ENCODE peak calls at places on chromosomes 5 and 9, in five cellular contexts. One of them, this sample, is unnamed.

GRCh38 chr5:16508730-16509531 is 43.3 kb upstream of the ZNF622 start:
- DNase-seq in A549: peak
- DNase-seq in right atrium auricular region: peak
- DNase-seq in pancreas: peak
- DNase-seq in colonic mucosa: peak
- DNase-seq in this sample: peak

GRCh38 chr9:127448112-127448805 is 2.9 kb downstream of the RPL12 start:
- DNase-seq in colonic mucosa: no peak
- DNase-seq in right atrium auricular region: no peak
- DNase-seq in A549: no peak
- DNase-seq in pancreas: no peak
- DNase-seq in this sample: no peak

GRCh38 chr5:33363537-33363936 is 77.2 kb upstream of the TARS1 start:
- DNase-seq in colonic mucosa: no peak
- DNase-seq in right atrium auricular region: no peak
- DNase-seq in pancreas: no peak
- DNase-seq in A549: no peak
- DNase-seq in this sample: no peak

GRCh38 chr5:56145106-56145505 is 88.0 kb downstream of the ANKRD55 start:
- DNase-seq in pancreas: no peak
- DNase-seq in right atrium auricular region: no peak
- DNase-seq in A549: no peak
- DNase-seq in colonic mucosa: no peak
- DNase-seq in this sample: no peak

GRCh38 chr5:123951204-123951977 is 439.4 kb downstream of the CSNK1G3 start:
- DNase-seq in right atrium auricular region: no peak
- DNase-seq in colonic mucosa: no peak
- DNase-seq in A549: peak
- DNase-seq in pancreas: no peak
- DNase-seq in this sample: peak

GRCh38 chr5:136190904-136191303 is 2.1 kb downstream of the SMIM32 start:
- DNase-seq in pancreas: no peak
- DNase-seq in right atrium auricular region: no peak
- DNase-seq in colonic mucosa: no peak
- DNase-seq in A549: no peak
- DNase-seq in this sample: no peak

GRCh38 chr5:170404398-170404797 is 15.2 kb upstream of the KCNMB1 start:
- DNase-seq in right atrium auricular region: no peak
- DNase-seq in pancreas: no peak
- DNase-seq in A549: no peak
- DNase-seq in colonic mucosa: no peak
- DNase-seq in this sample: no peak

GRCh38 chr5:175246242-175246891 is 197.6 kb downstream of the DRD1 start:
- DNase-seq in colonic mucosa: peak
- DNase-seq in A549: peak
- DNase-seq in right atrium auricular region: no peak
- DNase-seq in pancreas: no peak
- DNase-seq in this sample: no peak

GRCh38 chr9:93962041-93962440 is 6.9 kb upstream of the BARX1 start:
- DNase-seq in colonic mucosa: no peak
- DNase-seq in pancreas: no peak
- DNase-seq in right atrium auricular region: no peak
- DNase-seq in A549: no peak
- DNase-seq in this sample: no peak

GRCh38 chr5:31999470-31999869 is 174.6 kb downstream of the GOLPH3 start:
- DNase-seq in right atrium auricular region: no peak
- DNase-seq in A549: no peak
- DNase-seq in pancreas: no peak
- DNase-seq in colonic mucosa: no peak
- DNase-seq in this sample: no peak

GRCh38 chr9:89712285-89712684 is 107.5 kb downstream of the GADD45G start:
- DNase-seq in A549: no peak
- DNase-seq in pancreas: no peak
- DNase-seq in colonic mucosa: no peak
- DNase-seq in right atrium auricular region: no peak
- DNase-seq in this sample: no peak

GRCh38 chr5:57303985-57304384 is 130.1 kb downstream of the GPBP1 start:
- DNase-seq in right atrium auricular region: no peak
- DNase-seq in pancreas: no peak
- DNase-seq in A549: peak
- DNase-seq in colonic mucosa: no peak
- DNase-seq in this sample: peak

GRCh38 chr5:57299945-57300344 is 126.1 kb downstream of the GPBP1 start:
- DNase-seq in A549: no peak
- DNase-seq in right atrium auricular region: no peak
- DNase-seq in pancreas: no peak
- DNase-seq in colonic mucosa: no peak
- DNase-seq in this sample: no peak

GRCh38 chr5:57304931-57305330 is 131.1 kb downstream of the GPBP1 start:
- DNase-seq in pancreas: no peak
- DNase-seq in right atrium auricular region: no peak
- DNase-seq in colonic mucosa: no peak
- DNase-seq in A549: no peak
- DNase-seq in this sample: no peak

GRCh38 chr5:57302643-57303042 is 128.8 kb downstream of the GPBP1 start:
- DNase-seq in colonic mucosa: no peak
- DNase-seq in A549: no peak
- DNase-seq in right atrium auricular region: no peak
- DNase-seq in pancreas: no peak
- DNase-seq in this sample: no peak

DNA sequence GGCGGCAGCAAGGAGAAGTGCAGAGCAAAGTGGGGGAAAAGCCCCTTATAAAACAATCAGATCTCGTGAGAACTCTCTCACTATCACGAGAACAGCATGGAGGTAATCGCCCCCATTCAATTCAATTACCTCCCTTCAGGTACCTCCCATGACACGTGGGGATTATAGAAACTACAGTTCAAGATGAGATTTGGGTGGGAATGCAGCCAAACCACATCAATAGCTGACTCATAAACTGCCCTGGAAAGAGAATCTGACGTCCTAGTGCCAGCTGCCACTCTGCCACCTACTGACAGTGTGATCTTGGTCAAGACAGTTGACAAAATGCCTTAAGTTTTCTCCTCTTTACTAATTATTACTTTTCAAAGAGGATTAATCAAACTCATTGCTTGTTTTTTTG is 128.3 kb downstream of the GPBP1 start:
- DNase-seq in right atrium auricular region: no peak
- DNase-seq in colonic mucosa: peak
- DNase-seq in A549: peak
- DNase-seq in pancreas: no peak
- DNase-seq in this sample: peak
- TF ChIP-seq CTCF in right atrium auricular region: no peak
- TF ChIP-seq CTCF in colonic mucosa: no peak
- TF ChIP-seq CTCF in A549: peak
- TF ChIP-seq CTCF in pancreas: no peak
- TF ChIP-seq CTCF in this sample: no peak

DNA sequence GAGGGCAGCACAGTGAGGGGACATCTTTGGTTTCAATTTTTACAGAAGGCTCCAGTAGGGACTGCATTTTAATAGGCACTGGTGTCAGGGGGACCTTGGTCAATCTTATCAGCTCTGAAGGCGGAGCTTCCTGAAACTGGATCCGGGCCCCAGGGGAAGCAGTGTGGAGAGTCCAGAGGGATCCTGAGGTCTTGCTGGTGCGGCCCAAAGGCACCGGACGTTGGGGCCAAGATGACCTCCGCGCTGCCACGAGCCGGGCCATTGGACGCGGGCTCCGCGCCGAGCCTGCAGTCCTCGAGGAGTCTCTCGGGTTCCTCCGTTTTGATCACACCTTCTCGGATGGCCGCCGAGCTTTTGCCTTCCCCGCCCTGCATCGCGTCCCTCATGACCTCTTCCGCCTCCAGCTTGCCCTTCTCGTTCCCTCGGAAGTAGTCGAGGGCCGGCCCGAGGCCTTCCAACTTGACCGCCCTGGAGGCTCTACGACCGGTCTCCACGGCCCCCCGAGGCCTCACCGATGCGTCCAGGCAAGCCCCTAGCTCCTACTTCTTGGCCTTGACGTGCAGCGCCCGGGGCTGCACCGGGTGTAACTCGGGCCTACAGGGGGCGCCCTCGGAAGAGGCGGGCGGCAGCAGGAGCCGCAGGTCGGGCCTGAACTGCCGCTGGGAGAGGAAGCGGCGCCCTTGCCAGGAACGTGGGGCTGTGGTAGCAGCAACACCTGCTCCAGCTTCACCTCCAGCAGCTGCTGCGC is 18.8 kb downstream of the C5orf52 start:
- DNase-seq in A549: no peak
- DNase-seq in colonic mucosa: no peak
- DNase-seq in right atrium auricular region: peak
- DNase-seq in pancreas: no peak
- DNase-seq in this sample: no peak
- TF ChIP-seq CTCF in A549: no peak
- TF ChIP-seq CTCF in colonic mucosa: no peak
- TF ChIP-seq CTCF in right atrium auricular region: no peak
- TF ChIP-seq CTCF in pancreas: no peak
- TF ChIP-seq CTCF in this sample: peak

DNA sequence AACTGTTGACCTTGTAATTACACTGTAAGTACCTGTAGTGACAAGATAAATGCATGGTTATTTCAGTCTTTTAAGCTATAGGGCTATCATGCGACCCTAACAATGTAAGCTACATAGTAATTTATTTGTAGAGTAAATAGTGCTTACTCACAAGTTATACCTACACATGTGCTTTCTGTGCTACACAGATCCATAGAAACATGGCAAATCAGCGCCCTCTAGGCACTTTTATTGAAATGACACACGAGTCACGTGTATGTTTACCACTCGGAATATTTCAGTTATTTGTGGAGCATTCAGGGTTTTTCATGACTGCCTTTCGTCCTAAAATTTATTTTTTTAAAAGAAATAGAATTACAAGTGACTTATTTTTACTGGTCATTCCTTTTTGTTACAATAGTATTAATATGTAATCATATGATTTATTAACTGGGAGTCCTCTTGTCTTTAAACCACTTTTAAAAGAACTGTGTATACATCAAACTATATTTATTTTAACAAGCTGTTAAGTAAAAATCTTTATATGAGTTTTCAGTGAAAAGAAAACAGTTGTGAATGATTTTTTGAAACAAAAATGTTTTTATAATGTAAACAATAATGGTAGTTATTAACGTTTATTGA is 1242.3 kb upstream of the WWC1 start:
- DNase-seq in pancreas: no peak
- DNase-seq in right atrium auricular region: no peak
- DNase-seq in colonic mucosa: peak
- DNase-seq in A549: peak
- DNase-seq in this sample: peak
- TF ChIP-seq CTCF in pancreas: peak
- TF ChIP-seq CTCF in right atrium auricular region: no peak
- TF ChIP-seq CTCF in colonic mucosa: peak
- TF ChIP-seq CTCF in A549: peak
- TF ChIP-seq CTCF in this sample: peak

DNA sequence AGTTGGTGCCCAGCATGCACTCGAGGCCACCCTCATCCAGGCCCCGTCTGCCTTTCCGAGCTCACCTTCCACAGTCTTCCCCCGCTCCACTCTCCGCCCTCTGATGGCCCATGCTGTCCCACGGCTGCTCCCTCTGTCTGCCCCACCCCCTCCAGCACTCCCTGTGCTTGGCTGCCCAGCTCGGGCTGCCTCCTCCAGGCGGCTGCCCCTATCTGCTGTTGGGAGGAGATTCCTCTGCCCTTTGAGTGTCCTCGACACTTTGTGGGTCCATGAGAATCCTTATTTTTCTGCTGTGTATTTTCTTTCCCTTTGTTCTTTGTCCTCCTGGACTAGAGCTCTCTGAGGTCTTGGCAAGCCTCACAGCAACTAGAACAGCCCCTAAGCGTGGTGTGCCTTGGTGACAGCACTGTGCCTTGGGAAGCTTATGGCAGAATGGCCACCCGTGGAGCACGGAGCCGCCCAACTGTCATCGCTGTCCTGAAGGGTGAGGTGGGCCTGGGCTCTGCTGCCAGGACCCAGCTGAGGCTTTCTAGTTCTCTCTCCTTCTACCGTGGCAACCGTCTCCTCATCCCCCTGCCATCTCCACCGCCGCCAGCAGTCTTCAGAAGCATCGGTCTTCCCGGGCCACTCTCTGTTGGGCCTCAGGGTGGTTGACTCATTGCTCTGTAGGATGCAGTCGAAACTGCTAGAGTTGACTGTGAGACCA is 5.2 kb downstream of the NTMT1 start:
- DNase-seq in pancreas: no peak
- DNase-seq in colonic mucosa: no peak
- DNase-seq in A549: no peak
- DNase-seq in right atrium auricular region: no peak
- DNase-seq in this sample: no peak
- TF ChIP-seq CTCF in pancreas: no peak
- TF ChIP-seq CTCF in colonic mucosa: no peak
- TF ChIP-seq CTCF in A549: no peak
- TF ChIP-seq CTCF in right atrium auricular region: no peak
- TF ChIP-seq CTCF in this sample: no peak

GRCh38 chr5:115169392-115170127 is at the start of gene TRIM36:
- DNase-seq in right atrium auricular region: peak
- DNase-seq in pancreas: peak
- DNase-seq in A549: peak
- DNase-seq in colonic mucosa: peak
- DNase-seq in this sample: peak
- TF ChIP-seq CTCF in right atrium auricular region: no peak
- TF ChIP-seq CTCF in pancreas: no peak
- TF ChIP-seq CTCF in A549: no peak
- TF ChIP-seq CTCF in colonic mucosa: no peak
- TF ChIP-seq CTCF in this sample: no peak

DNA sequence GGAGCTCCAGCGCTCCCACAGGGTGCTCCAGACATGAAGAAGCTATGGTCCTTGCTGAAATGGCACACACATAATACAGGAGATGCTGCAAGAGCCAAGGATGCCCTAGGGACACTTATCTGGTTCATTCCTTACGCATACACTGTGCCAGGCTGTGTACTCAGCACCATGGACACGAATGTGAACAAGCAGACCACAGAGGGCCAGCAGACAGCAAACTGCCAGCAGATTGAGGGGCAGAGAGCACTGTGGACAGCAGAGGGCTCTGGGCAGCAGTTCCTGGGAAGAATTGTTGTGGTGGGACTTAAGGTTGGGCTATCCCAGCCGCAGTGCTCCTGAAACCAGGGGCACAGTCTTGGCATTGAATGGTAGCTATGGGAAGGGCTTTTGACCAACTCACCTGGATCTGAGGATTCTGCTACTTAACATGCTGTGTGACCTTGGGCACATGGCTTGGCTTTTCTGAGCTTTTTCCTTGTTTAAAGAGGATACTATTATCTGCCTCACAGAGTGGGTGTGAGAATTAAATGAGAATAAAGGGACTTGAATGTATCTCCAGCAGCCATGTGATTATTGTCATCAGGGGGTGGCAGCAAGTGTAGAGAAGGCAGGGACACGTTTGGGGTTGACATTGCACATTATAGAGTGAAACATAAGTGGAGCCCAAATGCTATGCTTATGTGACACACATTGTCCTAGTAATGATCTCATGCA is 30.0 kb downstream of the PPARGC1B start:
- DNase-seq in pancreas: no peak
- DNase-seq in colonic mucosa: no peak
- DNase-seq in right atrium auricular region: no peak
- DNase-seq in A549: no peak
- DNase-seq in this sample: no peak
- TF ChIP-seq CTCF in pancreas: no peak
- TF ChIP-seq CTCF in colonic mucosa: no peak
- TF ChIP-seq CTCF in right atrium auricular region: no peak
- TF ChIP-seq CTCF in A549: no peak
- TF ChIP-seq CTCF in this sample: no peak